ENCODE peak calls at places on chromosomes 3 and 15, in eight cellular contexts. L is right atrium auricular region, F is GM12878, B is PC-3, R is A549, P is colonic mucosa, W is H1, X is pancreas. A is an unnamed sample. For H3K4me1, the result is how much of the 10 kb centered on the place peaks cover.

GRCh38 chr15:82587805-82588204 is 47.5 kb upstream of the RPS17 start:
- DNase-seq in L (no peak), F (no peak), B (no peak), R (no peak), P (no peak), W (no peak), X (no peak), A (no peak)

GRCh38 chr15:101660005-101660404 is 7.8 kb upstream of the TM2D3 start:
- DNase-seq in L (no peak), F (no peak), B (no peak), R (no peak), P (no peak), W (no peak), X (no peak), A (no peak)

GRCh38 chr15:35973019-35973418 is 427.1 kb upstream of the DPH6 start:
- DNase-seq in L (no peak), F (no peak), B (no peak), R (no peak), P (no peak), W (no peak), X (no peak), A (no peak)

GRCh38 chr3:10948326-10948725 is 44.2 kb upstream of the SLC6A1 start:
- DNase-seq in L (no peak), F (no peak), B (no peak), R (no peak), P (no peak), W (no peak), X (peak), A (no peak)

GRCh38 chr3:38548154-38548931 is 52.2 kb downstream of the EXOG start:
- DNase-seq in L (peak), F (no peak), B (peak), R (no peak), P (no peak), W (no peak), X (peak), A (no peak)

GRCh38 chr3:111568355-111568754 is 26.4 kb downstream of the CD96 start:
- DNase-seq in L (no peak), F (no peak), B (no peak), R (no peak), P (no peak), W (no peak), X (no peak), A (no peak)

GRCh38 chr15:40793216-40793989 is 13.5 kb upstream of the ZFYVE19 start:
- DNase-seq in L (no peak), F (no peak), B (peak), R (peak), P (peak), W (no peak), X (peak), A (peak)

GRCh38 chr15:59438891-59439290 is 905 bp downstream of the FAM81A start:
- DNase-seq in L (no peak), F (no peak), B (peak), R (peak), P (peak), W (no peak), X (no peak), A (peak)

GRCh38 chr3:19471147-19471546 is 322.8 kb downstream of the KCNH8 start:
- DNase-seq in L (no peak), F (no peak), B (no peak), R (no peak), P (no peak), W (no peak), X (no peak), A (no peak)

GRCh38 chr15:100721758-100722550 is 119.6 kb downstream of the ASB7 start:
- DNase-seq in L (peak), F (no peak), B (peak), R (peak), P (peak), W (peak), X (no peak), A (peak)

GRCh38 chr3:165749817-165750216 is 87.4 kb downstream of the BCHE start:
- DNase-seq in L (no peak), F (no peak), B (peak), R (no peak), P (no peak), W (no peak), X (no peak), A (no peak)

GRCh38 chr3:195155842-195156241 is 115.1 kb downstream of the XXYLT1 start:
- DNase-seq in L (no peak), F (no peak), B (no peak), R (no peak), P (no peak), W (no peak), X (no peak), A (no peak)
- H3K27ac ChIP-seq in L (peak), F (no peak), B (peak), R (no peak), P (peak), W (no peak), X (no peak), A (peak)

GRCh38 chr3:98746882-98747281 is 16.3 kb upstream of the ST3GAL6 start:
- DNase-seq in L (no peak), F (no peak), B (no peak), R (no peak), P (no peak), W (no peak), X (no peak), A (no peak)
- H3K4me1 ChIP-seq in L (under half), F (under half), B (under half), R (under half), P (under half), W (under half), X (under half), A (under half)

DNA sequence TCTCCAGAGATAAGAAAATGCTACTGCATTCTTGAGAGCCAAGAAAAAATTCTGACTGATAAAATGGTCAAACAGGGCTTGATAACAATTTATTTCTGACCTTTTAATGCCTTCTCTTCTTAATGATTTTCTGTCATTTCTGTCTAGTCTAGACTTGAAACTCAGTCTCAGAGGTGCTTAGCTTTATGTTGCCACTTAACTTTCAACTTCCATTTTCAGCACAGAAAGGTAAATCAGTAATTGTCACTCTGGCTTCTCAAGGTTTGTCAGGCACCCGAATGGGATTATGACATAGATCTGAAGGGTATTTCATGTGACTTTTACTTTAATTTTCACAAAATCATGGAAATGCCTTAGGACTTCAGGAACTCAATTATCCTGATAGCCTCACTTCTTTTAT is 155.4 kb upstream of the GBE1 start:
- DNase-seq in L (no peak), F (no peak), B (no peak), R (no peak), P (no peak), W (no peak), X (no peak), A (no peak)
- TF ChIP-seq CTCF in L (no peak), F (no peak), B (no peak), R (no peak), P (no peak), W (no peak), X (no peak), A (no peak)

GRCh38 chr3:123489400-123490004 is 40.6 kb upstream of the ADCY5 start:
- DNase-seq in L (peak), F (no peak), B (peak), R (peak), P (peak), W (peak), X (no peak), A (peak)

GRCh38 chr3:123486460-123486859 is 37.6 kb upstream of the ADCY5 start:
- DNase-seq in L (no peak), F (no peak), B (no peak), R (no peak), P (no peak), W (no peak), X (no peak), A (no peak)

GRCh38 chr3:123493912-123494311 is 45.0 kb upstream of the ADCY5 start:
- DNase-seq in L (no peak), F (no peak), B (no peak), R (no peak), P (no peak), W (no peak), X (no peak), A (no peak)

GRCh38 chr3:123488641-123489347 is 39.9 kb upstream of the ADCY5 start:
- DNase-seq in L (no peak), F (no peak), B (no peak), R (no peak), P (no peak), W (no peak), X (no peak), A (no peak)

GRCh38 chr3:123492188-123492587 is 43.3 kb upstream of the ADCY5 start:
- DNase-seq in L (no peak), F (no peak), B (no peak), R (no peak), P (no peak), W (no peak), X (no peak), A (no peak)
- H3K27ac ChIP-seq in L (peak), F (no peak), B (no peak), R (no peak), P (no peak), W (no peak), X (no peak), A (no peak)

DNA sequence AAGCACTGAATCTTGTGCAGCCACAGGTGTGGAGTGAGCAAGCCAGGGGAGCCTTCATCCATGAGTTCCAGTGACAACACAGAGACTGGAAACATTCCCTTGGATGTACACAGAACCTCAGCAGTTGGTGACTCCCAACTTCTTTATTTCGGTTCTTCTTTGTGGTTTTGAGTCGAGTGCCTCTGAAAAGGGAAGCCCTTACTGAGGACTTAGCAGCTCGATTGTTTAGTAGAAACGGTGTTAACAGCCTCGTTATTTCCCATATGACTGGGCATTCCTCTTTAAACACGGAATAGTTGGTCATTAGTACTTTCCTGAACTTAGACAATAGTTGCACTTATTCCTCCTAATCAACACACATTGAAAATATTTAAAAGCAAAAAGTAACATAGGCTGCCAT is 7.7 kb downstream of the SLCO3A1 start:
- DNase-seq in L (no peak), F (no peak), B (no peak), R (no peak), P (no peak), W (no peak), X (no peak), A (no peak)
- H3K4me1 ChIP-seq in L (under half), F (under half), B (under half), R (under half), P (under half), W (under half), X (under half), A (under half)

DNA sequence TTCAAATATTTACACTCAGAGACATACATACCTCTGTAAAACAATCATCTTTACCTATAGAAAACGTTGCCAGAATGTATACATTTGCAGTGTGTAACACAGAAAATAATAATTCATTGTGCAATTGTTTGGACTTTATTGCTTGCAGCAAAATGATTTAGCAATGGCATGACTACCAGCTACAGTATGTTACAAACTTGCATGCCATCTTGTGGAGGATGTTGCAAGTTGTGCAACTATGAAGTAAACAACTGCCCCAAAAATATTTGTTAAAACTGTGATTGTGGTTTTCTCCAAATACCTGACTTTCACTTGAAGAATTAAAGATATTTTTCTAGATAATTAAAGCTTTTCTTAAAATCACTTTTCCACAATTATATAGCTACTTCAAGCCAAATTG is 27.1 kb upstream of the C3orf49 start:
- DNase-seq in L (no peak), F (no peak), B (peak), R (peak), P (no peak), W (no peak), X (no peak), A (no peak)
- TF ChIP-seq CTCF in L (no peak), F (peak), B (peak), R (peak), P (no peak), W (no peak), X (no peak), A (no peak)

DNA sequence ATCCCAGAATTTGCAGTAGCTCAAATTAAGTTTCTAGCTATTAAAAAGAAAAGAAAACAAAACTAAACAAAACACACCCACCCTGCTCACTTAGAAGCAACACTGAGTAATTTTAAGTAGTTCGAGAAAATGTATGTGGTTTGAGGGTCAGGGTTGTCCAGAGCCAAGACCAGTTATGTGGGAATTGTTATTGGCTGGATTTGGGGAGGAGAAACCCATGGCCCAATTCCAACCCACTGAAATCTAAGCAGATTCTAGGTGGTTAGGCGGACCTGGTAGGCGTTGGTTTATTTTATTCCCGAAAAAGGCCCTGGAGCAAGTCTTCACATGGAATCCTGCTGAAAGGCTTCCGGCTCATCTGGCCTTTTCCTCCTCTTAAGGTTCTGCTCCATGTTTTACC is 63.8 kb downstream of the FLNB start:
- DNase-seq in L (no peak), F (no peak), B (no peak), R (no peak), P (no peak), W (no peak), X (no peak), A (no peak)
- H3K27ac ChIP-seq in L (no peak), F (no peak), B (no peak), R (peak), P (no peak), W (no peak), X (no peak), A (no peak)

A was measured in psoas muscle.